ENCODE peak calls at places on chromosomes 16 and 17, in nine cellular contexts. One of them, this sample, is unnamed.

GRCh38 chr16:13095061-13095460 is 193.7 kb downstream of the SHISA9 start:
- DNase-seq in upper lobe of right lung: no peak
- DNase-seq in right lobe of liver: no peak
- DNase-seq in ovary: no peak
- DNase-seq in GM12878: no peak
- DNase-seq in heart right ventricle: no peak
- DNase-seq in cardiac muscle cell: no peak
- DNase-seq in psoas muscle: no peak
- DNase-seq in dorsolateral prefrontal cortex: no peak
- DNase-seq in this sample: no peak

GRCh38 chr16:71501562-71501961 is 12.4 kb upstream of the ZNF19 start:
- DNase-seq in upper lobe of right lung: no peak
- DNase-seq in cardiac muscle cell: no peak
- DNase-seq in dorsolateral prefrontal cortex: no peak
- DNase-seq in right lobe of liver: no peak
- DNase-seq in psoas muscle: no peak
- DNase-seq in ovary: no peak
- DNase-seq in GM12878: no peak
- DNase-seq in heart right ventricle: no peak
- DNase-seq in this sample: no peak

GRCh38 chr17:39404542-39405378 is 3.3 kb upstream of the FBXL20 start:
- DNase-seq in right lobe of liver: no peak
- DNase-seq in GM12878: no peak
- DNase-seq in psoas muscle: no peak
- DNase-seq in heart right ventricle: no peak
- DNase-seq in upper lobe of right lung: no peak
- DNase-seq in ovary: no peak
- DNase-seq in cardiac muscle cell: peak
- DNase-seq in dorsolateral prefrontal cortex: no peak
- DNase-seq in this sample: peak

GRCh38 chr16:27485126-27485525 is 64.6 kb downstream of the GTF3C1 start:
- DNase-seq in psoas muscle: no peak
- DNase-seq in ovary: no peak
- DNase-seq in upper lobe of right lung: no peak
- DNase-seq in cardiac muscle cell: no peak
- DNase-seq in GM12878: no peak
- DNase-seq in right lobe of liver: no peak
- DNase-seq in heart right ventricle: no peak
- DNase-seq in dorsolateral prefrontal cortex: no peak
- DNase-seq in this sample: no peak

GRCh38 chr16:3836641-3837040 is 43.9 kb downstream of the CREBBP start:
- DNase-seq in cardiac muscle cell: no peak
- DNase-seq in psoas muscle: no peak
- DNase-seq in dorsolateral prefrontal cortex: no peak
- DNase-seq in right lobe of liver: no peak
- DNase-seq in heart right ventricle: no peak
- DNase-seq in upper lobe of right lung: no peak
- DNase-seq in ovary: no peak
- DNase-seq in GM12878: no peak
- DNase-seq in this sample: no peak

GRCh38 chr16:26139884-26140283 is 448.1 kb downstream of the HS3ST4 start:
- DNase-seq in psoas muscle: no peak
- DNase-seq in right lobe of liver: no peak
- DNase-seq in ovary: no peak
- DNase-seq in dorsolateral prefrontal cortex: no peak
- DNase-seq in heart right ventricle: no peak
- DNase-seq in cardiac muscle cell: no peak
- DNase-seq in GM12878: no peak
- DNase-seq in upper lobe of right lung: no peak
- DNase-seq in this sample: no peak

GRCh38 chr17:8880466-8880865 is 13.0 kb upstream of the PIK3R6 start:
- DNase-seq in right lobe of liver: no peak
- DNase-seq in GM12878: no peak
- DNase-seq in upper lobe of right lung: no peak
- DNase-seq in cardiac muscle cell: no peak
- DNase-seq in heart right ventricle: no peak
- DNase-seq in ovary: no peak
- DNase-seq in psoas muscle: no peak
- DNase-seq in dorsolateral prefrontal cortex: no peak
- DNase-seq in this sample: no peak

GRCh38 chr16:71709231-71709781 is 15.2 kb downstream of the PHLPP2 start:
- DNase-seq in cardiac muscle cell: peak
- DNase-seq in right lobe of liver: no peak
- DNase-seq in ovary: no peak
- DNase-seq in dorsolateral prefrontal cortex: no peak
- DNase-seq in upper lobe of right lung: no peak
- DNase-seq in psoas muscle: no peak
- DNase-seq in GM12878: no peak
- DNase-seq in heart right ventricle: no peak
- DNase-seq in this sample: peak

GRCh38 chr17:32803544-32803943 is 73.4 kb downstream of the MYO1D start:
- DNase-seq in GM12878: no peak
- DNase-seq in dorsolateral prefrontal cortex: no peak
- DNase-seq in right lobe of liver: no peak
- DNase-seq in psoas muscle: no peak
- DNase-seq in heart right ventricle: no peak
- DNase-seq in upper lobe of right lung: no peak
- DNase-seq in ovary: no peak
- DNase-seq in cardiac muscle cell: peak
- DNase-seq in this sample: peak

GRCh38 chr16:55008836-55009510 is 78.3 kb downstream of the IRX5 start:
- DNase-seq in dorsolateral prefrontal cortex: no peak
- DNase-seq in heart right ventricle: no peak
- DNase-seq in upper lobe of right lung: no peak
- DNase-seq in GM12878: no peak
- DNase-seq in ovary: no peak
- DNase-seq in right lobe of liver: no peak
- DNase-seq in psoas muscle: no peak
- DNase-seq in cardiac muscle cell: no peak
- DNase-seq in this sample: no peak

GRCh38 chr16:83458612-83459011 is 349.2 kb upstream of the HSBP1 start:
- DNase-seq in dorsolateral prefrontal cortex: no peak
- DNase-seq in psoas muscle: no peak
- DNase-seq in GM12878: peak
- DNase-seq in right lobe of liver: no peak
- DNase-seq in ovary: no peak
- DNase-seq in upper lobe of right lung: no peak
- DNase-seq in cardiac muscle cell: peak
- DNase-seq in heart right ventricle: no peak
- DNase-seq in this sample: peak

GRCh38 chr17:40323731-40324650 is 15.0 kb downstream of the RARA start:
- DNase-seq in psoas muscle: peak
- DNase-seq in dorsolateral prefrontal cortex: no peak
- DNase-seq in right lobe of liver: no peak
- DNase-seq in GM12878: no peak
- DNase-seq in upper lobe of right lung: no peak
- DNase-seq in ovary: peak
- DNase-seq in cardiac muscle cell: peak
- DNase-seq in heart right ventricle: peak
- DNase-seq in this sample: peak

GRCh38 chr17:32746698-32747097 is 130.2 kb downstream of the MYO1D start:
- DNase-seq in right lobe of liver: no peak
- DNase-seq in GM12878: no peak
- DNase-seq in psoas muscle: no peak
- DNase-seq in ovary: no peak
- DNase-seq in heart right ventricle: no peak
- DNase-seq in cardiac muscle cell: peak
- DNase-seq in dorsolateral prefrontal cortex: no peak
- DNase-seq in upper lobe of right lung: no peak
- DNase-seq in this sample: peak

GRCh38 chr16:31301708-31302400 is 42.1 kb downstream of the ITGAM start:
- DNase-seq in GM12878: no peak
- DNase-seq in cardiac muscle cell: peak
- DNase-seq in ovary: no peak
- DNase-seq in heart right ventricle: no peak
- DNase-seq in psoas muscle: no peak
- DNase-seq in right lobe of liver: no peak
- DNase-seq in upper lobe of right lung: no peak
- DNase-seq in dorsolateral prefrontal cortex: no peak
- DNase-seq in this sample: peak

GRCh38 chr17:57892820-57893595 is 43.2 kb upstream of the MRPS23 start:
- DNase-seq in ovary: peak
- DNase-seq in cardiac muscle cell: peak
- DNase-seq in heart right ventricle: peak
- DNase-seq in GM12878: no peak
- DNase-seq in upper lobe of right lung: peak
- DNase-seq in psoas muscle: peak
- DNase-seq in right lobe of liver: peak
- DNase-seq in dorsolateral prefrontal cortex: peak
- DNase-seq in this sample: peak

GRCh38 chr16:75477680-75478473 is 13.4 kb upstream of the TMEM170A start:
- DNase-seq in cardiac muscle cell: no peak
- DNase-seq in dorsolateral prefrontal cortex: no peak
- DNase-seq in ovary: no peak
- DNase-seq in heart right ventricle: no peak
- DNase-seq in upper lobe of right lung: no peak
- DNase-seq in psoas muscle: no peak
- DNase-seq in right lobe of liver: no peak
- DNase-seq in GM12878: no peak
- DNase-seq in this sample: no peak

DNA sequence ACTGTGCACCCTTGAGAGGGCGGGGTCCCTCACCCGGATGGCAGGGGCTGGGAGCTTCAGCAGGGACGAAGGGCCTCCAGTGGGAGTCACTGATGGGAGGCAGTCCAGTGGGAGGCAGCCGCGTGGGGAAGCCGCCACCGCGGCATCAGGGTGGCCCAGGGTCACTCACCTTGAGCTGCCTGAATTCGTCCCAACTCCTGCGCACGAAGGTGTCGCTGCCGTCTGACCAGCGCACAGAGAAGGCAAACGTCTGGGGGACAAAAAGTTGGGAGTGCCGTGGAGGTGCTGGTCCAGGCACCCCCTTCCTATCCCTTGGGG is 540 bp downstream of the NOXO1 start:
- DNase-seq in heart right ventricle: no peak
- DNase-seq in dorsolateral prefrontal cortex: no peak
- DNase-seq in GM12878: no peak
- DNase-seq in cardiac muscle cell: no peak
- DNase-seq in psoas muscle: no peak
- DNase-seq in right lobe of liver: no peak
- DNase-seq in ovary: no peak
- DNase-seq in upper lobe of right lung: no peak
- DNase-seq in this sample: no peak
- H3K4me3 ChIP-seq in heart right ventricle: no peak
- H3K4me3 ChIP-seq in dorsolateral prefrontal cortex: no peak
- H3K4me3 ChIP-seq in GM12878: no peak
- H3K4me3 ChIP-seq in cardiac muscle cell: no peak
- H3K4me3 ChIP-seq in psoas muscle: no peak
- H3K4me3 ChIP-seq in right lobe of liver: no peak
- H3K4me3 ChIP-seq in ovary: no peak
- H3K4me3 ChIP-seq in upper lobe of right lung: no peak
- H3K4me3 ChIP-seq in this sample: no peak

GRCh38 chr17:79873583-79873982 is 34.3 kb upstream of the CBX4 start:
- DNase-seq in right lobe of liver: no peak
- DNase-seq in GM12878: no peak
- DNase-seq in heart right ventricle: no peak
- DNase-seq in ovary: no peak
- DNase-seq in upper lobe of right lung: no peak
- DNase-seq in cardiac muscle cell: no peak
- DNase-seq in dorsolateral prefrontal cortex: no peak
- DNase-seq in psoas muscle: no peak
- DNase-seq in this sample: no peak

GRCh38 chr17:79871131-79871530 is 31.9 kb upstream of the CBX4 start:
- DNase-seq in right lobe of liver: no peak
- DNase-seq in heart right ventricle: no peak
- DNase-seq in upper lobe of right lung: peak
- DNase-seq in dorsolateral prefrontal cortex: no peak
- DNase-seq in GM12878: no peak
- DNase-seq in cardiac muscle cell: no peak
- DNase-seq in ovary: no peak
- DNase-seq in psoas muscle: no peak
- DNase-seq in this sample: no peak

GRCh38 chr17:79875511-79875910 is 36.3 kb upstream of the CBX4 start:
- DNase-seq in upper lobe of right lung: no peak
- DNase-seq in GM12878: no peak
- DNase-seq in ovary: no peak
- DNase-seq in right lobe of liver: no peak
- DNase-seq in cardiac muscle cell: no peak
- DNase-seq in dorsolateral prefrontal cortex: no peak
- DNase-seq in psoas muscle: no peak
- DNase-seq in heart right ventricle: no peak
- DNase-seq in this sample: no peak

GRCh38 chr17:79872762-79873161 is 33.5 kb upstream of the CBX4 start:
- DNase-seq in psoas muscle: no peak
- DNase-seq in upper lobe of right lung: no peak
- DNase-seq in cardiac muscle cell: no peak
- DNase-seq in dorsolateral prefrontal cortex: no peak
- DNase-seq in GM12878: no peak
- DNase-seq in ovary: no peak
- DNase-seq in right lobe of liver: no peak
- DNase-seq in heart right ventricle: no peak
- DNase-seq in this sample: no peak

GRCh38 chr17:79874329-79874981 is 35.2 kb upstream of the CBX4 start:
- DNase-seq in cardiac muscle cell: peak
- DNase-seq in dorsolateral prefrontal cortex: no peak
- DNase-seq in ovary: no peak
- DNase-seq in psoas muscle: no peak
- DNase-seq in upper lobe of right lung: no peak
- DNase-seq in right lobe of liver: no peak
- DNase-seq in heart right ventricle: no peak
- DNase-seq in GM12878: no peak
- DNase-seq in this sample: peak
- TF ChIP-seq CTCF in cardiac muscle cell: peak
- TF ChIP-seq CTCF in dorsolateral prefrontal cortex: peak
- TF ChIP-seq CTCF in ovary: no peak
- TF ChIP-seq CTCF in psoas muscle: peak
- TF ChIP-seq CTCF in upper lobe of right lung: peak
- TF ChIP-seq CTCF in right lobe of liver: peak
- TF ChIP-seq CTCF in heart right ventricle: peak
- TF ChIP-seq CTCF in GM12878: peak
- TF ChIP-seq CTCF in this sample: peak

GRCh38 chr16:88515405-88515804 is 54.8 kb upstream of the ZC3H18 start:
- DNase-seq in cardiac muscle cell: no peak
- DNase-seq in dorsolateral prefrontal cortex: no peak
- DNase-seq in psoas muscle: no peak
- DNase-seq in ovary: no peak
- DNase-seq in heart right ventricle: no peak
- DNase-seq in right lobe of liver: no peak
- DNase-seq in GM12878: no peak
- DNase-seq in upper lobe of right lung: no peak
- DNase-seq in this sample: no peak
- H3K4me3 ChIP-seq in cardiac muscle cell: no peak
- H3K4me3 ChIP-seq in dorsolateral prefrontal cortex: no peak
- H3K4me3 ChIP-seq in psoas muscle: no peak
- H3K4me3 ChIP-seq in ovary: no peak
- H3K4me3 ChIP-seq in heart right ventricle: no peak
- H3K4me3 ChIP-seq in right lobe of liver: no peak
- H3K4me3 ChIP-seq in GM12878: no peak
- H3K4me3 ChIP-seq in upper lobe of right lung: no peak
- H3K4me3 ChIP-seq in this sample: no peak

DNA sequence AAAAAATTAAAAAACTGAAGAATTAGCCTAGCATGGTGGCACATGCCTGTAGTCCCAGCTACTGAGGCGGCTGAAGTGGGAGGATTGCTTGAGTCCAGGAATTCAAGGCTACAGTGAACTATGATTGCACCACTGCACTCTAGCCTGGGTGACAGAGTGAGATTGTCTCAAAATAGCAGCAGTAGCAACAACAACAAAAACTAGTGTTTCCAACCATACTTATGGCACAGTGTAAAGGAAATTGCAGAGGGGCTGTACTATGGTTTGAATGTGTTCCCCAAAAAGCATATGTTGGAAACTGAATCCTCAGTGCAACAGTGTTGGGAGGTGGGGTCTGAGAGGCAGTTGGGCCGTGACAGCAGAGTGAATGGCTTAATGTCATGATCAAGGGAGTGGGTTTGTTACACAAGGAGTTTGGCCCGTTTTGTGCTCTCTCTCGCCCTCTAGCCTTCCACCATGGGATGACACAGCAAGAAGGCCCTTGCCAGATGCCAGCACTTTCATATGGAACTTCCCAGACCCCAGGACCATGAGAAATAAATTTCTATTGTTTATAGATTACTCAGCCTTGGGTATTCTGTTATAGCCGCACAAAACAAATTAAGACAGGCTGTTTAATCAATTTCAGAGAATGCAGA is 70.0 kb downstream of the PGS1 start:
- DNase-seq in dorsolateral prefrontal cortex: no peak
- DNase-seq in right lobe of liver: no peak
- DNase-seq in heart right ventricle: no peak
- DNase-seq in ovary: no peak
- DNase-seq in psoas muscle: no peak
- DNase-seq in GM12878: no peak
- DNase-seq in upper lobe of right lung: no peak
- DNase-seq in cardiac muscle cell: peak
- DNase-seq in this sample: no peak
- TF ChIP-seq CTCF in dorsolateral prefrontal cortex: no peak
- TF ChIP-seq CTCF in right lobe of liver: no peak
- TF ChIP-seq CTCF in heart right ventricle: no peak
- TF ChIP-seq CTCF in ovary: no peak
- TF ChIP-seq CTCF in psoas muscle: no peak
- TF ChIP-seq CTCF in GM12878: peak
- TF ChIP-seq CTCF in upper lobe of right lung: peak
- TF ChIP-seq CTCF in cardiac muscle cell: peak
- TF ChIP-seq CTCF in this sample: peak